ENCODE peak calls at places on chromosomes 3 and 15, in six cellular contexts. One of them, this sample, is unnamed.

GRCh38 chr3:17607905-17608304 is 134.5 kb downstream of the TBC1D5 start:
- DNase-seq in Calu3: no peak
- DNase-seq in psoas muscle: no peak
- DNase-seq in HFFc6: no peak
- DNase-seq in fibroblast of pulmonary artery: no peak
- DNase-seq in type B pancreatic cell: no peak
- DNase-seq in this sample: no peak

GRCh38 chr3:73681610-73682009 is 56.9 kb upstream of the PDZRN3 start:
- DNase-seq in Calu3: no peak
- DNase-seq in psoas muscle: no peak
- DNase-seq in HFFc6: peak
- DNase-seq in fibroblast of pulmonary artery: peak
- DNase-seq in type B pancreatic cell: no peak
- DNase-seq in this sample: no peak

GRCh38 chr15:55630921-55631320 is 42.8 kb upstream of the PYGO1 start:
- DNase-seq in Calu3: no peak
- DNase-seq in psoas muscle: peak
- DNase-seq in HFFc6: no peak
- DNase-seq in fibroblast of pulmonary artery: no peak
- DNase-seq in type B pancreatic cell: no peak
- DNase-seq in this sample: no peak

GRCh38 chr15:88651971-88652370 is 13.2 kb downstream of the ISG20 start:
- DNase-seq in Calu3: no peak
- DNase-seq in psoas muscle: no peak
- DNase-seq in HFFc6: no peak
- DNase-seq in fibroblast of pulmonary artery: no peak
- DNase-seq in type B pancreatic cell: peak
- DNase-seq in this sample: peak

GRCh38 chr3:107813066-107813465 is 277.8 kb downstream of the CD47 start:
- DNase-seq in Calu3: no peak
- DNase-seq in psoas muscle: no peak
- DNase-seq in HFFc6: no peak
- DNase-seq in fibroblast of pulmonary artery: peak
- DNase-seq in type B pancreatic cell: no peak
- DNase-seq in this sample: no peak

GRCh38 chr3:17846466-17846865 is 104.0 kb upstream of the TBC1D5 start:
- DNase-seq in Calu3: no peak
- DNase-seq in psoas muscle: no peak
- DNase-seq in HFFc6: peak
- DNase-seq in fibroblast of pulmonary artery: no peak
- DNase-seq in type B pancreatic cell: no peak
- DNase-seq in this sample: no peak

GRCh38 chr3:5155241-5155640 is 32.3 kb upstream of the EDEM1 start:
- DNase-seq in Calu3: no peak
- DNase-seq in psoas muscle: no peak
- DNase-seq in HFFc6: no peak
- DNase-seq in fibroblast of pulmonary artery: no peak
- DNase-seq in type B pancreatic cell: no peak
- DNase-seq in this sample: no peak

GRCh38 chr3:175518459-175518858 is 659.3 kb downstream of the NAALADL2 start:
- DNase-seq in Calu3: no peak
- DNase-seq in psoas muscle: no peak
- DNase-seq in HFFc6: no peak
- DNase-seq in fibroblast of pulmonary artery: no peak
- DNase-seq in type B pancreatic cell: no peak
- DNase-seq in this sample: no peak

GRCh38 chr3:126780666-126781065 is 76.6 kb downstream of the CHCHD6 start:
- DNase-seq in Calu3: no peak
- DNase-seq in psoas muscle: no peak
- DNase-seq in HFFc6: no peak
- DNase-seq in fibroblast of pulmonary artery: no peak
- DNase-seq in type B pancreatic cell: no peak
- DNase-seq in this sample: no peak

GRCh38 chr15:75193976-75194375 is 7.7 kb upstream of the C15orf39 start:
- DNase-seq in Calu3: no peak
- DNase-seq in psoas muscle: no peak
- DNase-seq in HFFc6: no peak
- DNase-seq in fibroblast of pulmonary artery: no peak
- DNase-seq in type B pancreatic cell: no peak
- DNase-seq in this sample: no peak

GRCh38 chr3:129277829-129278271 is 820 bp upstream of the HMCES start:
- DNase-seq in Calu3: peak
- DNase-seq in psoas muscle: no peak
- DNase-seq in HFFc6: no peak
- DNase-seq in fibroblast of pulmonary artery: no peak
- DNase-seq in type B pancreatic cell: no peak
- DNase-seq in this sample: no peak

GRCh38 chr3:179562467-179563297 is at the start of gene ACTL6A:
- DNase-seq in Calu3: peak
- DNase-seq in psoas muscle: peak
- DNase-seq in HFFc6: peak
- DNase-seq in fibroblast of pulmonary artery: peak
- DNase-seq in type B pancreatic cell: peak
- DNase-seq in this sample: peak

GRCh38 chr3:179558742-179559364 is 3.9 kb upstream of the ACTL6A start:
- DNase-seq in Calu3: peak
- DNase-seq in psoas muscle: peak
- DNase-seq in HFFc6: peak
- DNase-seq in fibroblast of pulmonary artery: peak
- DNase-seq in type B pancreatic cell: no peak
- DNase-seq in this sample: no peak

GRCh38 chr3:179560791-179561190 is 1.9 kb upstream of the ACTL6A start:
- DNase-seq in Calu3: no peak
- DNase-seq in psoas muscle: no peak
- DNase-seq in HFFc6: no peak
- DNase-seq in fibroblast of pulmonary artery: no peak
- DNase-seq in type B pancreatic cell: no peak
- DNase-seq in this sample: no peak

GRCh38 chr3:179565496-179565895 is 2.8 kb downstream of the ACTL6A start:
- DNase-seq in Calu3: no peak
- DNase-seq in psoas muscle: no peak
- DNase-seq in HFFc6: no peak
- DNase-seq in fibroblast of pulmonary artery: no peak
- DNase-seq in type B pancreatic cell: no peak
- DNase-seq in this sample: no peak

GRCh38 chr3:179563298-179563934 is 690 bp downstream of the ACTL6A start:
- DNase-seq in Calu3: peak
- DNase-seq in psoas muscle: peak
- DNase-seq in HFFc6: peak
- DNase-seq in fibroblast of pulmonary artery: peak
- DNase-seq in type B pancreatic cell: peak
- DNase-seq in this sample: peak
- TF ChIP-seq CTCF in Calu3: peak
- TF ChIP-seq CTCF in psoas muscle: peak
- TF ChIP-seq CTCF in HFFc6: peak
- TF ChIP-seq CTCF in fibroblast of pulmonary artery: peak
- TF ChIP-seq CTCF in type B pancreatic cell: peak
- TF ChIP-seq CTCF in this sample: peak

DNA sequence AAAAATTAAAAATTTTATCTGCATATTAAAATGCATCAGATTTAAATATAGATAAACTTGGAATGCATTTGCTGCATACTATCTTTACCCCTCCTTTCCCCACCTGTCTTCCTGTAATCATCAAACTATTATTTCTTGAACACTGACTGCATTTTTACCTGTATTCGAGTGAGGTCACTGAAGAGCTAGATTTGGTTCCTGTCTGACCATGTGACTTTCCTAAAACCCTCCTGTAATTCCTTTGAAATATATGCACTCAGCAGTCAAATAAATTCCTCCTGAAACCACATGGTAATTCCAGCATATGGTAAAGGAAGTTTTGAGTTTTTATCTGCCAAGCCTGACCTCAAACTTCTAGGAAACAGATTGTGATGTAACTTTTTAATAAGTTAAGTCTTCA is 445.6 kb upstream of the FRG2C start:
- DNase-seq in Calu3: no peak
- DNase-seq in psoas muscle: no peak
- DNase-seq in HFFc6: no peak
- DNase-seq in fibroblast of pulmonary artery: no peak
- DNase-seq in type B pancreatic cell: no peak
- DNase-seq in this sample: no peak
- TF ChIP-seq CTCF in Calu3: no peak
- TF ChIP-seq CTCF in psoas muscle: no peak
- TF ChIP-seq CTCF in HFFc6: no peak
- TF ChIP-seq CTCF in fibroblast of pulmonary artery: no peak
- TF ChIP-seq CTCF in type B pancreatic cell: no peak
- TF ChIP-seq CTCF in this sample: no peak

GRCh38 chr3:123683755-123684154 is 98.9 kb upstream of the HACD2 start:
- DNase-seq in Calu3: no peak
- DNase-seq in psoas muscle: no peak
- DNase-seq in HFFc6: no peak
- DNase-seq in fibroblast of pulmonary artery: no peak
- DNase-seq in type B pancreatic cell: no peak
- DNase-seq in this sample: no peak

GRCh38 chr3:123684636-123685035 is 99.8 kb upstream of the HACD2 start:
- DNase-seq in Calu3: no peak
- DNase-seq in psoas muscle: no peak
- DNase-seq in HFFc6: no peak
- DNase-seq in fibroblast of pulmonary artery: no peak
- DNase-seq in type B pancreatic cell: no peak
- DNase-seq in this sample: no peak

GRCh38 chr3:123686254-123686653 is 101.4 kb upstream of the HACD2 start:
- DNase-seq in Calu3: no peak
- DNase-seq in psoas muscle: no peak
- DNase-seq in HFFc6: no peak
- DNase-seq in fibroblast of pulmonary artery: no peak
- DNase-seq in type B pancreatic cell: no peak
- DNase-seq in this sample: no peak

GRCh38 chr3:123687286-123687685 is 102.4 kb upstream of the HACD2 start:
- DNase-seq in Calu3: no peak
- DNase-seq in psoas muscle: no peak
- DNase-seq in HFFc6: peak
- DNase-seq in fibroblast of pulmonary artery: no peak
- DNase-seq in type B pancreatic cell: no peak
- DNase-seq in this sample: no peak

GRCh38 chr3:123685780-123686179 is 100.9 kb upstream of the HACD2 start:
- DNase-seq in Calu3: no peak
- DNase-seq in psoas muscle: no peak
- DNase-seq in HFFc6: no peak
- DNase-seq in fibroblast of pulmonary artery: no peak
- DNase-seq in type B pancreatic cell: no peak
- DNase-seq in this sample: no peak
- TF ChIP-seq CTCF in Calu3: no peak
- TF ChIP-seq CTCF in psoas muscle: no peak
- TF ChIP-seq CTCF in HFFc6: no peak
- TF ChIP-seq CTCF in fibroblast of pulmonary artery: no peak
- TF ChIP-seq CTCF in type B pancreatic cell: no peak
- TF ChIP-seq CTCF in this sample: no peak

GRCh38 chr15:40743921-40744809 is 10.9 kb downstream of the RMDN3 start:
- DNase-seq in Calu3: no peak
- DNase-seq in psoas muscle: no peak
- DNase-seq in HFFc6: peak
- DNase-seq in fibroblast of pulmonary artery: peak
- DNase-seq in type B pancreatic cell: no peak
- DNase-seq in this sample: no peak
- TF ChIP-seq CTCF in Calu3: no peak
- TF ChIP-seq CTCF in psoas muscle: no peak
- TF ChIP-seq CTCF in HFFc6: peak
- TF ChIP-seq CTCF in fibroblast of pulmonary artery: peak
- TF ChIP-seq CTCF in type B pancreatic cell: peak
- TF ChIP-seq CTCF in this sample: no peak

GRCh38 chr3:64686446-64686908 is 1.3 kb downstream of the ADAMTS9 start:
- DNase-seq in Calu3: peak
- DNase-seq in psoas muscle: peak
- DNase-seq in HFFc6: peak
- DNase-seq in fibroblast of pulmonary artery: no peak
- DNase-seq in type B pancreatic cell: peak
- DNase-seq in this sample: no peak
- TF ChIP-seq CTCF in Calu3: no peak
- TF ChIP-seq CTCF in psoas muscle: no peak
- TF ChIP-seq CTCF in HFFc6: no peak
- TF ChIP-seq CTCF in fibroblast of pulmonary artery: no peak
- TF ChIP-seq CTCF in type B pancreatic cell: peak
- TF ChIP-seq CTCF in this sample: no peak

DNA sequence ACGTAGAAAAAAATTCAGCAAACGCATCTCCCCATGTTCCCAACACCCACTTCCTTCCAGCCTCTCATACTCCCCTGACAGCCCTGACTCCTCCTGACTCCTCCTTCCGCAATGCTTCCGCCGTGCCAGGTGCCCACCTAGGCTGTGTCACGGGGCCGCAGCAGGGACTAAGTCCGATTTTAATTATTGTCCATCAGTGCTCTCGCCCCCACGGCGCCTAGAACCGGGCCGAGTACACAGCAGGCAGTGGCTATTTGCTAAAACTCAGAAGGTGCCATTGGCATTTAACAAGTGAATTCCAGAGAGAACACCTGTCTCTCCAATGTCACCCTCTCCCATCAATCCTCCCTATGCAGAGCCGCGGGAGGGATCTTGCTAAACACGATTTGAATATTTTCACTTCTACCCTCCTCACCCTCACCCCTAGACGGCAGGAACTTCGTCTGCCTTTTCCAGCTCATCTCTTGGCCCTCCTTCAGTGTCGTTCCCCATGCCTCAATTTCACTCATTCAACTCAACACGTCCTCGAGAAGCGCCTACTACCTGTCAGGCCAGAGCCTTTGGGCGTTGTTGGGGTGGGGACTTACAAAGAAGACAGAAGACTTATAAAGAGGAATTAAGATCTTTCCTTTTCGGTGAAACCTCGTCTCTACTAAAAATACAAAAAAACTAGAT is 11.5 kb upstream of the SHF start:
- DNase-seq in Calu3: no peak
- DNase-seq in psoas muscle: no peak
- DNase-seq in HFFc6: no peak
- DNase-seq in fibroblast of pulmonary artery: no peak
- DNase-seq in type B pancreatic cell: no peak
- DNase-seq in this sample: no peak
- TF ChIP-seq CTCF in Calu3: no peak
- TF ChIP-seq CTCF in psoas muscle: no peak
- TF ChIP-seq CTCF in HFFc6: peak
- TF ChIP-seq CTCF in fibroblast of pulmonary artery: no peak
- TF ChIP-seq CTCF in type B pancreatic cell: peak
- TF ChIP-seq CTCF in this sample: peak

This sample was measured in osteocyte.